ENCODE peak calls at places on chromosomes 3 and 15, in eight cellular contexts. P is DND-41; O is MV-4-11; U is activated CD8-positive, alpha-beta memory T cell treated with anti-CD3 and anti-CD28 coated beads for 48 hours; Y is stimulated activated CD4-positive, alpha-beta T cell treated with anti-CD3 and anti-CD28 coated beads, Interleukin-15, amount 100 ng/mL, for 24 hours; H is left cardiac atrium; M is bronchial epithelial cell; R is nephron progenitor cell. Q is an unnamed sample.

GRCh38 chr3:191695131-191695814 is 234.3 kb downstream of the PYDC2 start:
- DNase-seq in P (no peak), O (no peak), U (no peak), Y (no peak), H (no peak), M (no peak), R (no peak), Q (no peak)

GRCh38 chr3:124607163-124607562 is 123.1 kb upstream of the UMPS start:
- DNase-seq in P (no peak), O (no peak), U (no peak), Y (no peak), H (no peak), M (peak; percentile 91), R (no peak), Q (no peak)

GRCh38 chr3:46675426-46675825 is 18.1 kb downstream of the ALS2CL start:
- DNase-seq in P (no peak), O (no peak), U (no peak), Y (no peak), H (peak; percentile 10), M (no peak), R (peak; percentile 0), Q (no peak)

GRCh38 chr3:171168086-171168485 is 141.6 kb upstream of the SLC2A2 start:
- DNase-seq in P (no peak), O (no peak), U (no peak), Y (no peak), H (no peak), M (peak; percentile 37), R (no peak), Q (no peak)

GRCh38 chr15:92606126-92606835 is 49.3 kb downstream of the FAM174B start:
- DNase-seq in P (no peak), O (no peak), U (no peak), Y (no peak), H (no peak), M (no peak), R (no peak), Q (no peak)

GRCh38 chr3:76684946-76685345 is 355.0 kb upstream of the ROBO2 start:
- DNase-seq in P (no peak), O (no peak), U (no peak), Y (no peak), H (no peak), M (no peak), R (no peak), Q (no peak)

GRCh38 chr15:79779739-79780138 is 117.1 kb downstream of the MTHFS start:
- DNase-seq in P (no peak), O (peak; percentile 21), U (no peak), Y (peak; percentile 41), H (no peak), M (no peak), R (no peak), Q (no peak)

GRCh38 chr15:49036650-49037545 is 9.3 kb downstream of the SECISBP2L start:
- DNase-seq in P (no peak), O (no peak), U (no peak), Y (no peak), H (no peak), M (peak; percentile 28), R (no peak), Q (no peak)

GRCh38 chr3:157500232-157500631 is 3.0 kb downstream of the VEPH1 start:
- DNase-seq in P (no peak), O (no peak), U (no peak), Y (no peak), H (no peak), M (no peak), R (no peak), Q (no peak)

GRCh38 chr3:112499328-112499727 is at the start of gene BTLA:
- DNase-seq in P (no peak), O (peak; percentile 50), U (no peak), Y (peak; percentile 54), H (no peak), M (no peak), R (no peak), Q (peak; percentile 78)

GRCh38 chr15:75112848-75113492 is 88.7 kb upstream of the C15orf39 start:
- DNase-seq in P (no peak), O (peak; percentile 82), U (no peak), Y (no peak), H (no peak), M (no peak), R (no peak), Q (no peak)

GRCh38 chr3:37905987-37906674 is 44.5 kb downstream of the CTDSPL start:
- DNase-seq in P (no peak), O (peak; percentile 68), U (no peak), Y (no peak), H (no peak), M (no peak), R (no peak), Q (no peak)

GRCh38 chr15:29570931-29571727 is 251.1 kb downstream of the TJP1 start:
- DNase-seq in P (no peak), O (no peak), U (peak; percentile 4), Y (peak; percentile 41), H (peak; percentile 44), M (no peak), R (peak; percentile 75), Q (no peak)

GRCh38 chr3:185552358-185552877 is at the start of gene LIPH:
- DNase-seq in P (no peak), O (peak; percentile 57), U (no peak), Y (peak; percentile 55), H (no peak), M (peak; percentile 66), R (no peak), Q (no peak)

GRCh38 chr3:195825191-195825588 is 13.5 kb upstream of the MUC4 start:
- DNase-seq in P (no peak), O (no peak), U (no peak), Y (no peak), H (no peak), M (no peak), R (no peak), Q (no peak)

GRCh38 chr15:57171414-57171813 is 204.9 kb upstream of the CGNL1 start:
- DNase-seq in P (no peak), O (peak; percentile 2), U (no peak), Y (no peak), H (no peak), M (peak; percentile 26), R (no peak), Q (no peak)

GRCh38 chr3:55201729-55202128 is 273.9 kb upstream of the LRTM1 start:
- DNase-seq in P (no peak), O (no peak), U (no peak), Y (no peak), H (no peak), M (no peak), R (no peak), Q (no peak)

GRCh38 chr3:157119369-157119951 is 40.5 kb downstream of the CCNL1 start:
- DNase-seq in P (peak; percentile 37), O (peak; percentile 94), U (no peak), Y (no peak), H (no peak), M (no peak), R (no peak), Q (no peak)

GRCh38 chr3:18151199-18151598 is 273.9 kb downstream of the SATB1 start:
- DNase-seq in P (no peak), O (no peak), U (no peak), Y (no peak), H (no peak), M (no peak), R (no peak), Q (no peak)

GRCh38 chr15:37100109-37100873 is at the start of gene MEIS2:
- DNase-seq in P (no peak), O (peak; percentile 76), U (no peak), Y (peak; percentile 67), H (peak; percentile 94), M (peak; percentile 71), R (peak; percentile 88), Q (peak; percentile 69)

GRCh38 chr15:67784856-67785430 is 40.4 kb upstream of the SKOR1 start:
- DNase-seq in P (no peak), O (no peak), U (no peak), Y (no peak), H (no peak), M (no peak), R (no peak), Q (no peak)